ENCODE peak calls at places on chromosomes 12 and 14, in seven cellular contexts. Y is lung, I is colonic mucosa, T is tibial nerve, L is PC-9, N is tibial artery, S is left lung. A is an unnamed sample.

GRCh38 chr12:125835852-125836251 is 770.6 kb downstream of the AACS start:
- DNase-seq in N (no peak), L (no peak), Y (no peak), S (no peak), T (no peak), I (no peak), A (no peak)

GRCh38 chr12:52217223-52217622 is 15.8 kb upstream of the KRT7 start:
- DNase-seq in Y (peak), I (peak), T (no peak), L (peak), S (peak), N (no peak), A (no peak)

GRCh38 chr14:93047661-93048060 is 68.1 kb downstream of the ITPK1 start:
- DNase-seq in N (peak), T (no peak), S (peak), L (no peak), I (no peak), Y (no peak), A (no peak)

GRCh38 chr12:12685305-12685704 is 10.7 kb downstream of the GPR19 start:
- DNase-seq in T (no peak), L (no peak), N (no peak), Y (no peak), S (no peak), I (no peak), A (no peak)

GRCh38 chr14:77040995-77041744 is 12.7 kb upstream of the IRF2BPL start:
- DNase-seq in Y (no peak), S (no peak), T (no peak), N (peak), I (no peak), L (no peak), A (no peak)

GRCh38 chr14:24286996-24287395 is 12.6 kb downstream of the DHRS1 start:
- DNase-seq in N (no peak), L (no peak), T (no peak), Y (no peak), S (no peak), I (no peak), A (no peak)

GRCh38 chr12:15289192-15289591 is 33.1 kb upstream of the PTPRO start:
- DNase-seq in Y (no peak), I (no peak), N (no peak), L (no peak), S (no peak), T (no peak), A (no peak)

GRCh38 chr12:108098374-108098773 is 30.7 kb upstream of the WSCD2 start:
- DNase-seq in Y (no peak), N (no peak), S (no peak), T (no peak), L (no peak), I (no peak), A (no peak)

GRCh38 chr12:10365716-10366433 is 24.0 kb downstream of the KLRK1 start:
- DNase-seq in I (no peak), Y (no peak), L (no peak), S (no peak), N (no peak), T (no peak), A (no peak)

GRCh38 chr14:31239673-31240072 is 32.1 kb upstream of the HECTD1 start:
- DNase-seq in S (peak), N (no peak), Y (peak), T (no peak), I (peak), L (no peak), A (no peak)

GRCh38 chr14:59377991-59378720 is 87.0 kb downstream of the GPR135 start:
- DNase-seq in S (no peak), I (no peak), T (no peak), N (no peak), Y (no peak), L (no peak), A (no peak)

GRCh38 chr12:115998119-115998633 is 279.3 kb downstream of the MED13L start:
- DNase-seq in I (no peak), L (no peak), Y (no peak), N (no peak), S (no peak), T (no peak), A (no peak)

GRCh38 chr12:63294327-63294632 is 143.3 kb upstream of the AVPR1A start:
- DNase-seq in Y (no peak), T (no peak), S (no peak), L (peak), I (no peak), N (no peak), A (no peak)

GRCh38 chr14:61188936-61189808 is 92.0 kb downstream of the TMEM30B start:
- DNase-seq in N (peak), Y (peak), S (peak), T (peak), I (peak), L (peak), A (no peak)

GRCh38 chr12:24551368-24551767 is 397.5 kb downstream of the BCAT1 start:
- DNase-seq in Y (no peak), L (no peak), S (no peak), N (no peak), T (no peak), I (no peak), A (no peak)

GRCh38 chr12:52837341-52837741 is 3.2 kb upstream of the KRT79 start:
- DNase-seq in N (no peak), S (no peak), L (peak), I (no peak), T (no peak), Y (no peak), A (no peak)

GRCh38 chr12:15931590-15932053 is 20.5 kb downstream of the DERA start:
- DNase-seq in I (no peak), S (no peak), T (no peak), L (no peak), N (no peak), Y (no peak), A (peak)

GRCh38 chr12:41701943-41702601 is 442.6 kb downstream of the GXYLT1 start:
- DNase-seq in L (no peak), Y (no peak), I (no peak), N (no peak), S (no peak), T (no peak), A (no peak)

GRCh38 chr14:73774671-73775070 is 60.5 kb upstream of the PNMA1 start:
- DNase-seq in I (no peak), L (no peak), N (no peak), T (no peak), S (no peak), Y (no peak), A (no peak)

GRCh38 chr12:2862876-2863275 is 6.0 kb upstream of the TEX52 start:
- DNase-seq in T (no peak), Y (no peak), N (no peak), I (no peak), S (no peak), L (no peak), A (no peak)

GRCh38 chr12:45828402-45828801 is 98.9 kb downstream of the ARID2 start:
- DNase-seq in I (no peak), S (no peak), L (no peak), T (no peak), Y (no peak), N (no peak), A (no peak)

GRCh38 chr14:31457665-31458659 is 656 bp upstream of the DTD2 start:
- DNase-seq in N (no peak), Y (no peak), L (no peak), S (no peak), T (no peak), I (no peak), A (no peak)

GRCh38 chr14:34912966-34913365 is 37.8 kb upstream of the BAZ1A start:
- DNase-seq in L (no peak), T (no peak), S (no peak), Y (no peak), I (no peak), N (no peak), A (no peak)

GRCh38 chr14:65168840-65169239 is 66.5 kb upstream of the MAX start:
- DNase-seq in N (no peak), I (no peak), T (no peak), L (no peak), S (no peak), Y (no peak), A (no peak)

GRCh38 chr14:45373877-45374276 is 120.9 kb upstream of the MIS18BP1 start:
- DNase-seq in I (no peak), N (no peak), T (no peak), L (no peak), Y (no peak), S (no peak), A (no peak)

GRCh38 chr14:96117101-96117897 is 78.1 kb downstream of the C14orf132 start:
- DNase-seq in I (no peak), T (no peak), Y (no peak), N (no peak), S (no peak), L (peak), A (no peak)

GRCh38 chr12:116027551-116027821 is 250.0 kb downstream of the MED13L start:
- DNase-seq in N (no peak), T (no peak), I (no peak), S (no peak), Y (no peak), L (no peak), A (no peak)

GRCh38 chr12:89861086-89861485 is 152.4 kb upstream of the ATP2B1 start:
- DNase-seq in L (no peak), S (no peak), T (no peak), I (no peak), Y (no peak), N (no peak), A (no peak)

GRCh38 chr12:54390668-54391551 is 6.4 kb upstream of the ZNF385A start:
- DNase-seq in Y (no peak), I (no peak), S (peak), L (no peak), T (no peak), N (no peak), A (peak)

GRCh38 chr12:105504286-105504685 is 173.8 kb downstream of the C12orf75 start:
- DNase-seq in Y (no peak), S (no peak), N (no peak), T (no peak), L (no peak), I (no peak), A (no peak)

GRCh38 chr14:81275995-81276698 is 55.4 kb upstream of the GTF2A1 start:
- DNase-seq in I (no peak), N (no peak), L (no peak), T (no peak), Y (no peak), S (no peak), A (peak)

GRCh38 chr12:50101663-50102062 is 2.1 kb upstream of the GPD1 start:
- DNase-seq in I (no peak), Y (no peak), N (no peak), S (no peak), T (no peak), L (peak), A (peak)

GRCh38 chr12:39064712-39065111 is 159.3 kb upstream of the CPNE8 start:
- DNase-seq in N (no peak), Y (no peak), T (no peak), S (no peak), L (no peak), I (no peak), A (no peak)

GRCh38 chr12:59780605-59781135 is 184.8 kb downstream of the SLC16A7 start:
- DNase-seq in S (no peak), T (no peak), Y (no peak), I (no peak), N (no peak), L (no peak), A (no peak)

GRCh38 chr14:100219126-100219785 is 19.7 kb upstream of the YY1 start:
- DNase-seq in Y (no peak), T (no peak), N (no peak), S (no peak), I (no peak), L (no peak), A (no peak)

GRCh38 chr12:50984899-50985298 is 32.6 kb downstream of the HIGD1C start:
- DNase-seq in I (no peak), L (no peak), T (no peak), N (no peak), S (no peak), Y (no peak), A (no peak)

GRCh38 chr12:102811125-102811737 is 105.8 kb downstream of the PAH start:
- DNase-seq in N (no peak), L (no peak), Y (no peak), T (no peak), I (no peak), S (no peak), A (peak)
- TF ChIP-seq CTCF in N (peak), L (peak), Y (no peak), T (no peak), I (peak), S (peak), A (peak)

GRCh38 chr14:68486809-68487208 is 306.1 kb downstream of the ZFP36L1 start:
- DNase-seq in T (no peak), S (no peak), L (no peak), I (no peak), Y (no peak), N (no peak), A (no peak)
- H3K27ac ChIP-seq in T (no peak), S (no peak), L (no peak), I (no peak), Y (no peak), N (no peak), A (no peak)

DNA sequence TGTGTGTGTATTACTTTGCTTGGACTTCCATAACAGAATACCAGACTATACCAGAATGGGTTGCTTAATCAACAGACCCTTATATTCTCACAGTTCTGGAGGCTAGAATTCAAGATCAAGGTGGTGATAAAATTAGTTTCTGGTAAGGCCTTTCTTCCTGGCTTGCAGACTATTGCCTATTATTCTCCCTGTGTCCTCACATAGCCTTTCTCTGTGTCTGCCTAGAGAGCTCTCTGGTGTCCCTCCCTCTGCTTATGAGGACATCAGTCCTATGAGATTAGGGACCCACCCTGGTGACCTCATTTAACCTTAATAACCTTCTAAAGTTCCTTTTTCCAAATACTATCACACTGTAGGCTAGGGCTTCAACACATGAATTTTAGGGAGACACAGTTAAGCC is 106.0 kb downstream of the FAR2 start:
- DNase-seq in L (no peak), S (no peak), Y (no peak), T (no peak), N (no peak), I (no peak), A (peak)
- TF ChIP-seq CTCF in L (no peak), S (no peak), Y (no peak), T (no peak), N (no peak), I (no peak), A (no peak)

DNA sequence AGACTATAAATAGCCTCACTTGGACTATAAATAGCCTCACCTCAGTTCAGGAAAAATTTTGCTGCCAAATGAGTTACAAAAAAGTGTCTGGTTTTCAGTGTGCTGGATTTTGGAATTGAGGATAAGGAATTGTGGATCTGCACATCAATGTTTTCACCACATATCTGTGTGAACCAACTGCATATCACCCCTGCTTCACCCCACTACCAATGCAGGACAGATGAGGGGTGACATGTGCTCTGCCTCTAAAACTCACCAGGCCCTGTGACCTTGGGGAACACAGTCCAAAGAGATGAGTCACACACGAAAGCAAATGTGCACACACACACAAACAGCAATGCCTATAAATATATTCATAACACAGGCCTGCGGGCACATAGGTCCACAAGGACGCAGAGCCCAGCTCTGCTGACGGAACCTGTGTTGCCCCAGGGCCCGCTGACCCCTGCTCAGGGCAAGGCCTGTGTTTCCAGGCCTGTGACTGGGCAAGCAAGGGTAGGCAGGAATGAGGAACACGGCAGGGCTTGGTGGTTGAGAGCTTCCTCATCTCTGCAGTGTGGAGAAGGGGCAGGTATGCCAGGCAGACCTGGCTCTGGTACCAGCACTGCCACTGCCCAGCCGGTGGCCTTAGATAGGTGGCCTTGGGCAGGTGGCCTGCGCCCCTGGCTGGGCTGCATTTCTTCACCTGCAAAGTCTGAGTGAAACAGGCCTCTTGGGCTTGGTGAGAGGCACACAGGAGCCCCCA is 82.4 kb downstream of the ARL6IP4 start:
- DNase-seq in T (no peak), N (peak), I (no peak), S (no peak), Y (peak), L (peak), A (no peak)
- H3K27ac ChIP-seq in T (no peak), N (peak), I (peak), S (no peak), Y (peak), L (peak), A (no peak)

A was measured in WERI-Rb-1.